ENCODE peak calls at places on chromosome 7, in five cellular contexts. S, D, O, G and L are unnamed samples.

GRCh38 chr7:54260868-54261475 is 281.2 kb upstream of the VSTM2A start:
- DNase-seq in O (no peak), D (no peak), G (no peak), S (no peak), L (no peak)

GRCh38 chr7:131570401-131570800 is 14.0 kb upstream of the PODXL start:
- DNase-seq in S (no peak), G (peak), O (no peak), D (no peak), L (no peak)

GRCh38 chr7:100606313-100606712 is 4.2 kb downstream of the PCOLCE start:
- DNase-seq in D (no peak), G (no peak), O (no peak), S (no peak), L (no peak)

GRCh38 chr7:112743811-112744210 is 46.4 kb downstream of the TMEM168 start:
- DNase-seq in S (no peak), D (no peak), G (peak), O (peak), L (no peak)

GRCh38 chr7:100806276-100806675 is 21.0 kb downstream of the EPHB4 start:
- DNase-seq in O (no peak), S (no peak), D (no peak), G (no peak), L (no peak)

GRCh38 chr7:76257973-76258372 is 44.5 kb upstream of the HSPB1 start:
- DNase-seq in O (peak), S (no peak), G (peak), D (no peak), L (no peak)

GRCh38 chr7:157568785-157569584 is 232.2 kb downstream of the DNAJB6 start:
- DNase-seq in O (peak), D (peak), G (peak), S (peak), L (peak)

GRCh38 chr7:151025924-151026671 is 1.8 kb upstream of the ATG9B start:
- DNase-seq in S (no peak), D (no peak), G (no peak), O (peak), L (no peak)

GRCh38 chr7:150405584-150406310 is 26.6 kb downstream of the ZNF775 start:
- DNase-seq in O (no peak), D (no peak), G (peak), S (peak), L (no peak)

GRCh38 chr7:156640949-156641485 is 443 bp downstream of the RNF32 start:
- DNase-seq in O (peak), G (no peak), S (peak), D (peak), L (peak)

GRCh38 chr7:93890464-93891068 is at the start of gene TFPI2:
- DNase-seq in G (peak), O (peak), D (no peak), S (peak), L (no peak)

GRCh38 chr7:2525931-2526630 is 6.5 kb downstream of the LFNG start:
- DNase-seq in D (no peak), S (peak), O (no peak), G (no peak), L (no peak)

DNA sequence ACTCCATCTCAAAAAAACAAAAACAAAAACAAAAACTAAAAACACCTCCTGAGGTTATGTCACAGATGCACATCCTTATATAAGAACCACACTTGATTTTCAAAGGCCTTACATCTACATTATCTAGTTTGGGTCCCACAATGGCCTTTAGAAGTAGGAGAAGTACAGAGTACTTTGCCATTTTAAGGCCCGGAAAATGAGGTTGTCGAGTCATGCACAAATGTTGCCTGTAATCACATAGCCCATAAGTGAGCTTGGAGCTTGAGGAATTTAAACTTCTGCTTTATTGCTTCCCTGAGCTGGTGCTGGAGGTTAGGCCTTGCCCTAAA is 9.7 kb upstream of the MKRN1 start:
- DNase-seq in S (no peak), D (no peak), O (peak), G (no peak), L (no peak)
- H3K4me3 ChIP-seq in S (no peak), D (no peak), O (no peak), G (no peak), L (no peak)

GRCh38 chr7:29173458-29173857 is 21.1 kb upstream of the CHN2 start:
- DNase-seq in D (no peak), G (no peak), S (no peak), O (no peak), L (no peak)
- H3K4me3 ChIP-seq in D (no peak), G (no peak), S (no peak), O (no peak), L (no peak)

DNA sequence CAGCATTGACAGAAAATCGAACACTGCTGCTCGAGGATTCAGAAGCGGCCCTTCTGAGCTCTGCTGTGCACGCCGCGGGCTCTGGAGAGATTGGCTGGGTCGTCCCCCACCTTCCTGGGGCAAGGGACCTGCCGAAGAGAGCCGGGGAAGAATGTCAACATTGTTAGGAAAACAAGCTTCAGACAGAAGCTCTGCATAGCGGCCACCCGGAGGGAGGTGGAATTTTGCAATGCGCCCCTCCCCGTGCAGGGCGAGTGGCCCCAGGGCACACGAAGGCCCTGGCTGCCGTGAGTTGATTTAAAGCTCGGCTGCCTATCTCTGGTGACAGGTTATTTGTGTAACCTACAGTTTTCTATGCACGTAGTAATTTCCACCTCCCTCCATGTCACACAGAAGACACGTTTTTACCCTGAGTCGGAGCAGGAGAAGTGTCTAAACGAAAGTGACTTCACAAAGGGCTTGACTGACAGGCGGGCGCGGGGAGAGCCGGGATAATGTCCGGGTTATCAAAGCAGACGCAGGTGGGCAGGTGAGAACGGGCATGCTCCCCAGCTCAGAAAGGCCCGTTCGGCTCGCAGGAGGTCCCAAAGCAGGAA is 84.7 kb downstream of the PDGFA start:
- DNase-seq in S (no peak), O (peak), D (no peak), G (peak), L (no peak)
- H3K4me3 ChIP-seq in S (no peak), O (no peak), D (no peak), G (no peak), L (no peak)

GRCh38 chr7:4959356-4959755 is 369 bp upstream of the MMD2 start:
- DNase-seq in O (no peak), S (no peak), D (no peak), G (no peak), L (no peak)

GRCh38 chr7:4957847-4958476 is 1.0 kb downstream of the MMD2 start:
- DNase-seq in D (no peak), G (no peak), O (no peak), S (no peak), L (no peak)

GRCh38 chr7:4959881-4960280 is 894 bp upstream of the MMD2 start:
- DNase-seq in G (no peak), S (no peak), O (no peak), D (no peak), L (no peak)

GRCh38 chr7:4960363-4960762 is 1.4 kb upstream of the MMD2 start:
- DNase-seq in G (no peak), D (no peak), S (no peak), O (no peak), L (no peak)

DNA sequence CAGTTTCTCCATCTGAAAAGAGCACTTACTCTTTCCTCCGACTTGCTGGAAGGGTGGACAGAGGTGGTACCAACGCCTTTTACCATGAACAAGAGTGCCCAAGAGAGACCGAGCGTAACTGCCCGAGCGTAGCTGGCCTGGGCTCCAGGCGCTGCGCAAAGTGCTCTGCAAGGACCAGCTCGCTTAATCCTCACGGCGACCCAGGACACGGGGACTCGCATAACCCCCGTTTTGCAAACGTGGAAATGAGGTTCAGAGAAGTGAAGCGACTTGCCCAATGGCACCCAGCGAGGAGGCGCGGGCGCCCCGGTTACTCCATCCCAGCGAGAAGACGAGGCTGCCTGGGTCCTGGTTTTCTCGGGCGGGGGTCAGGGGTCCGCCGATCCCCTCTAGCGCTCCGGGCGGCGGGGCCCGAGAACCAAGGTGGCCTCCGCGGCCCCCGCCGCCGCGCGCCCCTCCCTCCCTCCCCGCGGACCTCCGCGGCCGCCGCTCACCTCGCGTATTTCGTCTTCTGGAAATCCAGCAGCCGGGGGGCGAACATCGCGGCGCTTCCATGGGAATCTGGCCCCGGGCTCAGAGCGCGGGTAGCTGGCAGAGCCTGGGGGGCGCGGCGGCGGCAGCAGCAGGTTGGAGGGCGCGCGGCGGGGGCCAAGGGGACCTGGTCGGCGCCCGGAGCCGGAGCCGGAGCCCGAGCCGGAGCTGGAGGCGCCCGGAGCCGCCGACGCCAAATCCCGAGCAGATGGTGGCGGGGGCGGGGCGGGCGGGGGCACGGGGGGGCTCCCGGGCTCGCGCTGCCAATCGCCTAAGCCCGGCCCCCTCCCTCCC is at the start of gene MMD2:
- DNase-seq in S (no peak), O (peak), D (no peak), G (peak), L (no peak)
- H3K4me3 ChIP-seq in S (no peak), O (no peak), D (no peak), G (peak), L (no peak)

GRCh38 chr7:39659356-39660013 is 36.1 kb downstream of the RALA start:
- DNase-seq in D (no peak), S (no peak), O (no peak), G (no peak), L (no peak)

GRCh38 chr7:39661960-39662359 is 38.6 kb downstream of the RALA start:
- DNase-seq in D (no peak), S (no peak), G (no peak), O (no peak), L (no peak)

GRCh38 chr7:39650676-39651075 is 27.3 kb downstream of the RALA start:
- DNase-seq in G (no peak), O (no peak), D (no peak), S (no peak), L (no peak)

GRCh38 chr7:39651262-39651661 is 27.9 kb downstream of the RALA start:
- DNase-seq in S (no peak), O (no peak), G (no peak), D (no peak), L (no peak)

DNA sequence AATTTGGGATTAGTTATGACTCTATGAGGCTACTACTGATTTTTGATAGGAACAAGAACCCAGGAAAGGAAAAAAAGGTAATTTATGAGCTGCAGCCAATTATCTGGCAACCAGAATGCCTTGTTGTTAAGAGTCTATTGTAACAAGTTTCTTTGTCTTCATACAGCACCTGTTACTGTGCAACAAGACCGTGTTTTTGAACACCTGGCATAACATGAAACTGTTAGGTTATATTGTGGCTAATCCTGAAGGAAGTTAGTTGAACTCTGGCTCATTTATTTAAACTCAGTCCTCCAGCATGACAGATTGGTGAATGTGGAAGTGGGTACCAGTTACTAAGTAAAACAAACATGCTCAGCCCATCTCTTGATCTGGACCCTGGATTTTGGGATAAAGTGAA is 33.0 kb downstream of the RALA start:
- DNase-seq in G (no peak), S (no peak), D (no peak), O (no peak), L (no peak)
- H3K4me3 ChIP-seq in G (no peak), S (no peak), D (no peak), O (no peak), L (no peak)

GRCh38 chr7:116731019-116731388 is 59.0 kb downstream of the MET start:
- DNase-seq in O (no peak), G (no peak), S (no peak), D (no peak), L (no peak)
- H3K4me3 ChIP-seq in O (no peak), G (no peak), S (no peak), D (no peak), L (no peak)

GRCh38 chr7:138834583-138834982 is 36.6 kb upstream of the ATP6V0A4 start:
- DNase-seq in D (no peak), S (no peak), G (no peak), O (no peak), L (no peak)

GRCh38 chr7:138837627-138838026 is 39.6 kb upstream of the ATP6V0A4 start:
- DNase-seq in S (no peak), D (no peak), O (no peak), G (no peak), L (peak)

GRCh38 chr7:138842111-138842510 is 44.1 kb upstream of the ATP6V0A4 start:
- DNase-seq in O (peak), G (peak), S (no peak), D (no peak), L (no peak)

GRCh38 chr7:138835087-138835486 is 37.1 kb upstream of the ATP6V0A4 start:
- DNase-seq in D (no peak), S (no peak), G (no peak), O (peak), L (no peak)

DNA sequence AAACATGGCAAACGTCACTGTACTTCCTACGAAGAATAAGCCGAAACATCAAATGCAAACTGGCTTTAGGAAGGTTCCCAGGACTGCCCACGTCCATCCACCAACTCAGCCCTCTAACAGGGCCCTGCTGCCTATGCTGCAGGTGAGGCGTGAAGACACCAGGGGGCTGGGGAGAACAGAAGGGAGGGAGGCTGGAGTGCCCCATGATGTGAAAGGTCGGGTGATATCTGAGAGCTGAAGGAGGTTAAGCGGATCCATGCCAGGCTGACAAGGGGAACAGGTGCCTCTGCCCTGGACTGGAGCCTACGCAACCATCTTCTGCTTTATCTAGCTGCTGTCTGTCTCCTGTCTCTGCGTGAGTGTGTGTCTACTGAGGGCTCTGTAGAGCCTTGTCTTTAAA is 40.2 kb upstream of the ATP6V0A4 start:
- DNase-seq in D (no peak), G (no peak), O (peak), S (no peak), L (no peak)
- H3K4me3 ChIP-seq in D (no peak), G (no peak), O (no peak), S (no peak), L (no peak)

DNA sequence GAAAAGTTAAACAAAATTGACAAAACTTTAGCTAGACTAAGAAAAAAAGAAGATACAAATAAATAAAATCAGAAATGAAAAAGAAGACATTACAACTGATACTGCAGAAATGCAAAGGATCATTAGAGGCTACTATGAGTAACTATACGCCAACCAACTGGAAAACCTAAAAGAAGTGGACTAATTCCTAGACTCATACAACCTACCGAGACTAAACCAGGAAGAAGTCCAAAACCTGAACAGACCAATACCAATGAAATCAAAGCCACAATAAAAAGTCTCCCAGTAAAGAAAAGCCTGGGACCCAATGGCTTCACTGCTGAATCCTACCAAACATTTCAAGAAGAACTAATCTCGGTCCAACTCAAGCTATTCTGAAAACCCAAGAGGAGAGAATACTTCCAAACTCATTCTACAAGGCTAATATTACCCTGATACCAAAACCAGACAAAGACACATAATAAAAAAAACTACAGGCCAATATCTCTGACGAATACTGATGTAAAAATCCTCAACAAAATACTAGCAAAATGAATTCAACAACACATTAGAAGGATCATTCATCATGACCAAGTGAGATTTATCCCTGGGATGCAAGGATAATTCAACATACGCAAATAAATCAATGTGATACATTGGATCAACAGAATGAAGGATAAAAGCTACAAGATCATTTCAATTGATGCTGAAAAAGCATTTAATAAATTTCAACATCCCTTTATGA is 20.3 kb downstream of the ELAPOR2 start:
- DNase-seq in D (no peak), O (no peak), G (no peak), S (no peak), L (no peak)
- H3K4me3 ChIP-seq in D (no peak), O (peak), G (peak), S (no peak), L (no peak)

GRCh38 chr7:114921636-114922150 is at the start of gene MDFIC:
- DNase-seq in D (no peak), O (no peak), S (peak), G (peak), L (no peak)

GRCh38 chr7:114922652-114923402 is 933 bp downstream of the MDFIC start:
- DNase-seq in D (peak), G (peak), O (peak), S (peak), L (peak)

GRCh38 chr7:114924066-114924712 is 2.3 kb downstream of the MDFIC start:
- DNase-seq in S (no peak), D (no peak), O (no peak), G (no peak), L (no peak)

GRCh38 chr7:114922151-114922651 is 307 bp downstream of the MDFIC start:
- DNase-seq in D (peak), S (peak), G (peak), O (peak), L (peak)

DNA sequence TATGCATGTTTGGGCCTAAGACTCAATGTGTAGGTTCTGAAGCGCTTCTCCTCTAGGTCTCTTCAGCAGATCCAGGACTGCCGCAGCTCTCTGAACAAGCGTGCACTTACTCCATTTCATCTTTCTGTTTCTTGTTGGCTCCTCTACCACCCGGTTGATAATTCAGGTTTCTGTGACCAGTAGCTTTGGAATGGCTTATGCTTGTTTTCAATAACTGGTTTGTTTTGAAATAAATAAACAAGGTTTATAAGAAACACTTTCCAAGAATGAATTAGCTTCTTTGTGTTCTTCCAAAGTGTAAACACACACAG is 1.5 kb downstream of the MDFIC start:
- DNase-seq in O (no peak), D (no peak), G (no peak), S (no peak), L (no peak)
- H3K4me3 ChIP-seq in O (peak), D (peak), G (peak), S (peak), L (peak)